ENCODE peak calls at places on chromosome X, in five cellular contexts. One of them, this sample, is unnamed.

GRCh38 chrX:40166582-40166981 is 68.8 kb upstream of the BCOR start:
- DNase-seq in endodermal cell: peak; percentile 72
- DNase-seq in upper lobe of right lung: no peak
- DNase-seq in right atrium auricular region: no peak
- DNase-seq in heart right ventricle: no peak
- DNase-seq in this sample: no peak

GRCh38 chrX:133337250-133337649 is 78.0 kb downstream of the GPC4 start:
- DNase-seq in endodermal cell: no peak
- DNase-seq in upper lobe of right lung: no peak
- DNase-seq in right atrium auricular region: no peak
- DNase-seq in heart right ventricle: peak; percentile 3
- DNase-seq in this sample: no peak

GRCh38 chrX:33252306-33252825 is 41.0 kb upstream of the DMD start:
- DNase-seq in endodermal cell: peak; percentile 68
- DNase-seq in upper lobe of right lung: no peak
- DNase-seq in right atrium auricular region: no peak
- DNase-seq in heart right ventricle: no peak
- DNase-seq in this sample: no peak

GRCh38 chrX:154653048-154653401 is 354 bp downstream of the CTAG2 start:
- DNase-seq in endodermal cell: no peak
- DNase-seq in upper lobe of right lung: no peak
- DNase-seq in right atrium auricular region: no peak
- DNase-seq in heart right ventricle: no peak
- DNase-seq in this sample: peak; percentile 57

GRCh38 chrX:42269186-42269585 is 345.8 kb upstream of the CASK start:
- DNase-seq in endodermal cell: no peak
- DNase-seq in upper lobe of right lung: no peak
- DNase-seq in right atrium auricular region: no peak
- DNase-seq in heart right ventricle: no peak
- DNase-seq in this sample: no peak

GRCh38 chrX:109472939-109473713 is 8.8 kb downstream of the GUCY2F start:
- DNase-seq in endodermal cell: peak; percentile 89
- DNase-seq in upper lobe of right lung: no peak
- DNase-seq in right atrium auricular region: no peak
- DNase-seq in heart right ventricle: peak; percentile 2
- DNase-seq in this sample: peak; percentile 43

GRCh38 chrX:105882581-105883275 is 60.4 kb downstream of the NRK start:
- DNase-seq in endodermal cell: no peak
- DNase-seq in upper lobe of right lung: no peak
- DNase-seq in right atrium auricular region: no peak
- DNase-seq in heart right ventricle: no peak
- DNase-seq in this sample: no peak

GRCh38 chrX:18674417-18674787 is 2.5 kb upstream of the RS1 start:
- DNase-seq in endodermal cell: peak; percentile 67
- DNase-seq in upper lobe of right lung: peak; percentile 58
- DNase-seq in right atrium auricular region: peak; percentile 61
- DNase-seq in heart right ventricle: peak; percentile 7
- DNase-seq in this sample: no peak

GRCh38 chrX:1011632-1012283 is 200.7 kb downstream of the CRLF2 start:
- DNase-seq in endodermal cell: no peak
- DNase-seq in upper lobe of right lung: peak; percentile 19
- DNase-seq in right atrium auricular region: no peak
- DNase-seq in heart right ventricle: no peak
- DNase-seq in this sample: no peak

GRCh38 chrX:136525738-136526606 is 6.0 kb upstream of the VGLL1 start:
- DNase-seq in endodermal cell: no peak
- DNase-seq in upper lobe of right lung: no peak
- DNase-seq in right atrium auricular region: peak; percentile 74
- DNase-seq in heart right ventricle: peak; percentile 75
- DNase-seq in this sample: peak; percentile 68

GRCh38 chrX:112642349-112642748 is 37.4 kb downstream of the LHFPL1 start:
- DNase-seq in endodermal cell: peak; percentile 88
- DNase-seq in upper lobe of right lung: no peak
- DNase-seq in right atrium auricular region: no peak
- DNase-seq in heart right ventricle: peak; percentile 7
- DNase-seq in this sample: no peak

GRCh38 chrX:8103655-8104054 is 67.4 kb downstream of the VCX2 start:
- DNase-seq in endodermal cell: no peak
- DNase-seq in upper lobe of right lung: no peak
- DNase-seq in right atrium auricular region: no peak
- DNase-seq in heart right ventricle: no peak
- DNase-seq in this sample: no peak

GRCh38 chrX:19682712-19683331 is 167.5 kb upstream of the MAP3K15 start:
- DNase-seq in endodermal cell: peak; percentile 67
- DNase-seq in upper lobe of right lung: peak; percentile 61
- DNase-seq in right atrium auricular region: peak; percentile 82
- DNase-seq in heart right ventricle: peak; percentile 70
- DNase-seq in this sample: peak; percentile 87

GRCh38 chrX:6129751-6130150 is 98.9 kb downstream of the NLGN4X start:
- DNase-seq in endodermal cell: no peak
- DNase-seq in upper lobe of right lung: no peak
- DNase-seq in right atrium auricular region: no peak
- DNase-seq in heart right ventricle: no peak
- DNase-seq in this sample: no peak

GRCh38 chrX:22520128-22520828 is 247.6 kb downstream of the CBLL2 start:
- DNase-seq in endodermal cell: no peak
- DNase-seq in upper lobe of right lung: no peak
- DNase-seq in right atrium auricular region: no peak
- DNase-seq in heart right ventricle: no peak
- DNase-seq in this sample: no peak

GRCh38 chrX:2488621-2489285 is 12.0 kb downstream of the DHRSX start:
- DNase-seq in endodermal cell: peak; percentile 29
- DNase-seq in upper lobe of right lung: no peak
- DNase-seq in right atrium auricular region: no peak
- DNase-seq in heart right ventricle: no peak
- DNase-seq in this sample: no peak

GRCh38 chrX:41449615-41450014 is 2.5 kb downstream of the NYX start:
- DNase-seq in endodermal cell: no peak
- DNase-seq in upper lobe of right lung: no peak
- DNase-seq in right atrium auricular region: no peak
- DNase-seq in heart right ventricle: peak; percentile 24
- DNase-seq in this sample: no peak

GRCh38 chrX:19739683-19740082 is 147.7 kb downstream of the SH3KBP1 start:
- DNase-seq in endodermal cell: peak; percentile 85
- DNase-seq in upper lobe of right lung: peak; percentile 64
- DNase-seq in right atrium auricular region: peak; percentile 64
- DNase-seq in heart right ventricle: peak; percentile 49
- DNase-seq in this sample: no peak

GRCh38 chrX:38570396-38570795 is 9.1 kb downstream of the TSPAN7 start:
- DNase-seq in endodermal cell: no peak
- DNase-seq in upper lobe of right lung: no peak
- DNase-seq in right atrium auricular region: no peak
- DNase-seq in heart right ventricle: no peak
- DNase-seq in this sample: no peak

GRCh38 chrX:64842492-64842891 is 133.8 kb downstream of the ZC4H2 start:
- DNase-seq in endodermal cell: no peak
- DNase-seq in upper lobe of right lung: no peak
- DNase-seq in right atrium auricular region: no peak
- DNase-seq in heart right ventricle: no peak
- DNase-seq in this sample: no peak

GRCh38 chrX:150365953-150366911 is 3.1 kb downstream of the MAMLD1 start:
- DNase-seq in endodermal cell: peak; percentile 71
- DNase-seq in upper lobe of right lung: peak; percentile 60
- DNase-seq in right atrium auricular region: no peak
- DNase-seq in heart right ventricle: peak; percentile 53
- DNase-seq in this sample: peak; percentile 82

GRCh38 chrX:8189096-8189830 is 18.2 kb upstream of the VCX2 start:
- DNase-seq in endodermal cell: no peak
- DNase-seq in upper lobe of right lung: no peak
- DNase-seq in right atrium auricular region: no peak
- DNase-seq in heart right ventricle: no peak
- DNase-seq in this sample: no peak

GRCh38 chrX:40805404-40805803 is 70.1 kb upstream of the MED14 start:
- DNase-seq in endodermal cell: no peak
- DNase-seq in upper lobe of right lung: no peak
- DNase-seq in right atrium auricular region: no peak
- DNase-seq in heart right ventricle: no peak
- DNase-seq in this sample: no peak

GRCh38 chrX:21683910-21684309 is 25.8 kb upstream of the KLHL34 start:
- DNase-seq in endodermal cell: no peak
- DNase-seq in upper lobe of right lung: no peak
- DNase-seq in right atrium auricular region: no peak
- DNase-seq in heart right ventricle: no peak
- DNase-seq in this sample: no peak

GRCh38 chrX:133935096-133935495 is 50.3 kb downstream of the GPC3 start:
- DNase-seq in endodermal cell: no peak
- DNase-seq in upper lobe of right lung: no peak
- DNase-seq in right atrium auricular region: no peak
- DNase-seq in heart right ventricle: no peak
- DNase-seq in this sample: no peak

GRCh38 chrX:142084611-142085010 is 120.5 kb downstream of the MAGEC2 start:
- DNase-seq in endodermal cell: no peak
- DNase-seq in upper lobe of right lung: no peak
- DNase-seq in right atrium auricular region: no peak
- DNase-seq in heart right ventricle: no peak
- DNase-seq in this sample: no peak

GRCh38 chrX:113986427-113986826 is 597.5 kb upstream of the HTR2C start:
- DNase-seq in endodermal cell: no peak
- DNase-seq in upper lobe of right lung: no peak
- DNase-seq in right atrium auricular region: no peak
- DNase-seq in heart right ventricle: no peak
- DNase-seq in this sample: no peak

GRCh38 chrX:1281511-1281910 is 12.9 kb downstream of the CSF2RA start:
- DNase-seq in endodermal cell: no peak
- DNase-seq in upper lobe of right lung: no peak
- DNase-seq in right atrium auricular region: no peak
- DNase-seq in heart right ventricle: no peak
- DNase-seq in this sample: no peak

DNA sequence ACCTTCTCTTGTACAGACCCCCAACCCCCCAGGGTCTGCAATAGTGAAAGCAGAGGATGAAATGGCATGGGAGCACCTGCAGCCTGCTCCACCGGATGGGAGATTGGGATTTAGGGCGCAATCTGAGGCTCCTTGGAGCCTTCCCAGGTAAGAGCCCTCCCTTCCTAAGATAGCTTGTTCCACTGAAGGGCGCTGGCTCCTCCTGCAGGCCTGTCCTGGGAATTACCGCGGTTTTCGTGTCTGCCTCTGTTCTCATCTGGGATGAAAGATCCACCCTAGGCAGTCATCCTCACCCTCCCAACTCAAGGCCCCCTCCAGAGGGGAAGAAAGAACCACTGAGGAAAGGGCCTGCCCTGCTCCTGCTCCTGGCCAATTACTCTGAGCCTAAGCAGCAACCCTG is 547.6 kb downstream of the SMARCA1 start:
- DNase-seq in endodermal cell: peak; percentile 93
- DNase-seq in upper lobe of right lung: no peak
- DNase-seq in right atrium auricular region: no peak
- DNase-seq in heart right ventricle: no peak
- DNase-seq in this sample: no peak
- TF ChIP-seq CTCF in endodermal cell: peak; percentile 95
- TF ChIP-seq CTCF in upper lobe of right lung: peak; percentile 33
- TF ChIP-seq CTCF in right atrium auricular region: peak; percentile 51
- TF ChIP-seq CTCF in heart right ventricle: peak; percentile 40
- TF ChIP-seq CTCF in this sample: peak; percentile 41

DNA sequence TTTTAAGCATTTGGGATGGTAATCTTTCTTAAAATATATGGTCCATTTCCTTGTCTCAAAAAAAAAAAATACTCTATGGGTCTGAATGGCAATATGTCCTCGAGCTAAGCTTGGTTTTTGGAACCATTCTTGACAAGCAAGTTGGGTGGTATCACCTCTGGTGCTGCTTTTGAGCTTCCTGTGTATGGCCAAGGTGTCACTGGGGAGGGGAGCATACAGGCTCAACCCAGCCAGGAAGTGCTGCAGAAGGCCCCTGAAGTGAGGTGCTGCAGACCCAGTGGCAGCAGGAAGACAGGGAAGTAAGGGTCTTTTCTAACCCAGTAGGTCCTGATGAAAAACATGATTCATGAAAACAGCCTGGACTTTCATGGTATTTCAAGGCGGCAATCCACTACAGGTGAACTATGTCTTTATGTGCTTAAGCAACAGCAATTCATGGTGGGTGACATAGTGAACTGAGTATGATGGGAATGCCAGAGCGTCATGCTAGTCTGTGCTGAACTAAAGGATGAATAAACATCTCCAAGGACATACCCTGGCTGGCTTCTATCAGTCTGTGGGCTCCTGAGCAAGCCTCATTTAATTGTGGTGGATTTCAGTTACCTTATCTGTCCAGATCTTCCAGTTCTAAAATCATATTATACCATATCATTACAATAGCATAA is 15.1 kb downstream of the TRAPPC2 start:
- DNase-seq in endodermal cell: no peak
- DNase-seq in upper lobe of right lung: no peak
- DNase-seq in right atrium auricular region: no peak
- DNase-seq in heart right ventricle: no peak
- DNase-seq in this sample: no peak
- H3K36me3 ChIP-seq in endodermal cell: peaks cover 30% of the 10 kb centered on the region
- H3K36me3 ChIP-seq in upper lobe of right lung: no peaks in the 10 kb centered on the region
- H3K36me3 ChIP-seq in right atrium auricular region: peaks cover 28% of the 10 kb centered on the region
- H3K36me3 ChIP-seq in heart right ventricle: no peaks in the 10 kb centered on the region
- H3K36me3 ChIP-seq in this sample: no peaks in the 10 kb centered on the region

DNA sequence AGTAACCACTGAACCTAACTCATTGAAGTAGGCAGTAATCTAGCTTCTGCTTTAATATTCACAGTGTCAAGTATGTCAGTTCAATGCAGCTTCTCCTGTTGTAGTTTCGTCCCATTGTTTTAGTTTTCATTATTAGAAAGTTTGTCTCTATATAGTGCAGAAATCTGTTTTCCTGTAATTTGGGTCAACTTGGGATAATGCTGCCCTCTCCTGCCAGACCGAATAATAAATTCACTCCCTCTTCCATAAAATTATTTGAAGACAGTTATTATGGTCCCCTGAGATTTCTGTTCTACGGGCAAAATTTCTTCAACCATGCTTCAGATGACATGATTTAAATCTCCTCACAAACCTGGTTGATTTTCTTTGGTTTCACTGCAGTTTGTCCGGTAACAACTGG is 4.6 kb upstream of the LUZP4 start:
- DNase-seq in endodermal cell: no peak
- DNase-seq in upper lobe of right lung: no peak
- DNase-seq in right atrium auricular region: no peak
- DNase-seq in heart right ventricle: no peak
- DNase-seq in this sample: no peak
- TF ChIP-seq CTCF in endodermal cell: no peak
- TF ChIP-seq CTCF in upper lobe of right lung: peak; percentile 8
- TF ChIP-seq CTCF in right atrium auricular region: no peak
- TF ChIP-seq CTCF in heart right ventricle: peak; percentile 6
- TF ChIP-seq CTCF in this sample: no peak

DNA sequence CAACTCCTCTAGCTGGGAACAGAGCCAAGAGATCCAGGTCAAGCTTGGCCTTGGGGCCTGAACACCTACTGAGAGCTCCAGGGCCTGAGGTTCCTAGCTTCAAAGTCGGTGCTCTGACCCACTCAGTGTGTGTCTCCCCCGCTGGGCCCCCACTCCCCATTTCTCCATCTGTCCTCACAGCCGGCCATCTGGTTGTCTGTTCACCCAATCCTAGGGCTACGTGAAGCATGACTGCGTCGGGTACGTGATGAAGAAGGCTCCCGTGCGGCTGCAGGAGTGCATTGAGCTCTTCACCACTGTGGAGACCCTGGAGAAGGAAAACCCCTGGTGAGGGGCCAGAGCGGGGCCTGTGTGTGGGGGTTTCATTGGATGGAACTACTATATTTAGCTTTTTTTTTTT is 12.3 kb downstream of the USP11 start:
- DNase-seq in endodermal cell: no peak
- DNase-seq in upper lobe of right lung: no peak
- DNase-seq in right atrium auricular region: no peak
- DNase-seq in heart right ventricle: no peak
- DNase-seq in this sample: no peak
- H3K36me3 ChIP-seq in endodermal cell: peaks cover 25% of the 10 kb centered on the region
- H3K36me3 ChIP-seq in upper lobe of right lung: peaks cover 47% of the 10 kb centered on the region
- H3K36me3 ChIP-seq in right atrium auricular region: peaks cover 49% of the 10 kb centered on the region
- H3K36me3 ChIP-seq in heart right ventricle: no peaks in the 10 kb centered on the region
- H3K36me3 ChIP-seq in this sample: peaks cover 10% of the 10 kb centered on the region

This sample was measured in kidney.